ENCODE peak calls at places on chromosomes 4 and X, in seven cellular contexts. E is mammary epithelial cell, K is GM23248, T is fibroblast of lung, H is GM23338, G is HepG2, C is neural progenitor cell. U is an unnamed sample.

GRCh38 chrX:134933248-134933647 is 57.5 kb upstream of the SMIM10 start:
- DNase-seq in E (no peak), K (peak), T (no peak), H (no peak), G (no peak), C (no peak), U (no peak)

GRCh38 chr4:54852061-54852460 is 194.3 kb downstream of the KIT start:
- DNase-seq in E (no peak), K (no peak), T (no peak), H (no peak), G (no peak), C (no peak), U (no peak)

GRCh38 chr4:97367878-97368277 is 775.4 kb downstream of the STPG2 start:
- DNase-seq in E (peak), K (peak), T (no peak), H (no peak), G (no peak), C (no peak), U (no peak)

GRCh38 chr4:56762484-56763250 is 58.8 kb downstream of the SPINK2 start:
- DNase-seq in E (no peak), K (no peak), T (no peak), H (no peak), G (no peak), C (peak), U (no peak)

GRCh38 chr4:127857641-127858040 is 23.1 kb upstream of the PLK4 start:
- DNase-seq in E (peak), K (no peak), T (no peak), H (no peak), G (no peak), C (no peak), U (no peak)

GRCh38 chr4:73311428-73311827 is 52.8 kb upstream of the ANKRD17 start:
- DNase-seq in E (peak), K (peak), T (peak), H (peak), G (peak), C (no peak), U (no peak)

GRCh38 chr4:66572949-66573348 is 902.7 kb upstream of the EPHA5 start:
- DNase-seq in E (peak), K (peak), T (peak), H (no peak), G (no peak), C (no peak), U (no peak)

GRCh38 chr4:3111461-3111860 is 37.0 kb downstream of the HTT start:
- DNase-seq in E (no peak), K (peak), T (peak), H (peak), G (no peak), C (no peak), U (no peak)

GRCh38 chr4:153143527-153144348 is 60.5 kb upstream of the TRIM2 start:
- DNase-seq in E (peak), K (peak), T (peak), H (peak), G (no peak), C (no peak), U (no peak)

GRCh38 chr4:153151535-153152452 is 52.4 kb upstream of the TRIM2 start:
- DNase-seq in E (peak), K (peak), T (peak), H (peak), G (no peak), C (peak), U (no peak)

GRCh38 chr4:8540991-8541390 is 39.2 kb upstream of the GPR78 start:
- DNase-seq in E (no peak), K (no peak), T (no peak), H (no peak), G (no peak), C (no peak), U (no peak)

GRCh38 chr4:161314371-161314770 is 849.4 kb downstream of the FSTL5 start:
- DNase-seq in E (no peak), K (no peak), T (no peak), H (no peak), G (no peak), C (no peak), U (no peak)

GRCh38 chrX:107025538-107025937 is 25.5 kb upstream of the MORC4 start:
- DNase-seq in E (peak), K (peak), T (peak), H (peak), G (peak), C (peak), U (no peak)

GRCh38 chr4:77014256-77014655 is 61.5 kb downstream of the CCNI start:
- DNase-seq in E (no peak), K (no peak), T (no peak), H (peak), G (no peak), C (no peak), U (no peak)

GRCh38 chr4:44760142-44760898 is 34.0 kb upstream of the GNPDA2 start:
- DNase-seq in E (peak), K (peak), T (peak), H (peak), G (peak), C (peak), U (no peak)

GRCh38 chr4:84583871-84584373 is 995 bp downstream of the CDS1 start:
- DNase-seq in E (no peak), K (peak), T (peak), H (no peak), G (no peak), C (no peak), U (no peak)
- TF ChIP-seq EZH2 in E (no peak), K (peak), T (no peak), H (no peak), G (peak), C (peak), U (no peak)

GRCh38 chrX:67100031-67100884 is 443.6 kb upstream of the AR start:
- DNase-seq in E (no peak), K (no peak), T (no peak), H (no peak), G (no peak), C (no peak), U (no peak)
- H3K4me2 ChIP-seq in E (no peak), K (no peak), T (no peak), H (no peak), G (no peak), C (no peak), U (no peak)

GRCh38 chrX:71953391-71953790 is 42.7 kb downstream of the NHSL2 start:
- DNase-seq in E (no peak), K (peak), T (no peak), H (no peak), G (no peak), C (no peak), U (no peak)
- H3K27ac ChIP-seq in E (no peak), K (no peak), T (no peak), H (no peak), G (no peak), C (no peak), U (no peak)

GRCh38 chrX:21374163-21374993 is at the start of gene CNKSR2:
- DNase-seq in E (peak), K (peak), T (peak), H (peak), G (no peak), C (peak), U (no peak)
- TF ChIP-seq EZH2 in E (no peak), K (no peak), T (peak), H (no peak), G (no peak), C (no peak), U (no peak)

GRCh38 chr4:140312101-140312500 is 61.3 kb upstream of the SCOC start:
- DNase-seq in E (no peak), K (no peak), T (no peak), H (no peak), G (no peak), C (no peak), U (no peak)
- H3K4me2 ChIP-seq in E (no peak), K (no peak), T (no peak), H (no peak), G (no peak), C (no peak), U (no peak)

GRCh38 chr4:14967982-14968381 is 34.3 kb upstream of the CPEB2 start:
- DNase-seq in E (no peak), K (peak), T (peak), H (no peak), G (no peak), C (no peak), U (no peak)
- H3K27ac ChIP-seq in E (no peak), K (no peak), T (no peak), H (no peak), G (no peak), C (no peak), U (no peak)

U was measured in keratinocyte.